ENCODE peak calls at places on chromosomes 3 and 15, in six cellular contexts. G is activated naive CD4-positive, alpha-beta T cell treated with anti-CD3 and anti-CD28 coated beads for 36 hours; N is D341Med; X is ACHN; R is NCI-H774; B is retina. J is an unnamed sample.

GRCh38 chr15:29470311-29470710 is 200.7 kb upstream of the NSMCE3 start:
- DNase-seq in R (no peak), G (no peak), X (no peak), N (no peak), B (no peak), J (no peak)

GRCh38 chr3:127652246-127652995 is 20.3 kb upstream of the ABTB1 start:
- DNase-seq in X (peak; percentile 47), R (peak; percentile 4), B (peak; percentile 80), N (peak; percentile 82), G (no peak), J (no peak)

GRCh38 chr3:16372362-16373269 is 107.6 kb downstream of the OXNAD1 start:
- DNase-seq in X (no peak), G (no peak), B (no peak), R (no peak), N (no peak), J (no peak)

GRCh38 chr15:90581771-90582471 is 52.2 kb downstream of the CRTC3 start:
- DNase-seq in R (no peak), N (no peak), X (no peak), G (peak; percentile 77), B (no peak), J (no peak)

GRCh38 chr3:175430975-175431374 is 571.8 kb downstream of the NAALADL2 start:
- DNase-seq in X (no peak), N (no peak), R (no peak), G (no peak), B (no peak), J (no peak)

GRCh38 chr15:25846377-25846776 is 16.8 kb downstream of the ATP10A start:
- DNase-seq in N (no peak), B (peak; percentile 3), G (peak; percentile 80), R (no peak), X (no peak), J (no peak)

GRCh38 chr3:176951586-176952292 is 245.5 kb downstream of the TBL1XR1 start:
- DNase-seq in G (no peak), R (no peak), B (no peak), N (no peak), X (no peak), J (no peak)

GRCh38 chr15:99749386-99749785 is 16.1 kb upstream of the LYSMD4 start:
- DNase-seq in N (no peak), R (no peak), X (no peak), G (no peak), B (no peak), J (no peak)

GRCh38 chr3:12577379-12577778 is 20.5 kb downstream of the MKRN2 start:
- DNase-seq in G (no peak), N (no peak), R (no peak), X (no peak), B (no peak), J (no peak)

GRCh38 chr3:58711871-58712270 is 45.3 kb upstream of the FAM3D start:
- DNase-seq in R (no peak), G (no peak), N (no peak), X (no peak), B (peak; percentile 61), J (no peak)

GRCh38 chr3:50651875-50652529 is 22.7 kb upstream of the DOCK3 start:
- DNase-seq in X (no peak), B (no peak), G (no peak), N (no peak), R (no peak), J (no peak)

GRCh38 chr3:144590854-144591253 is 619.2 kb downstream of the DIPK2A start:
- DNase-seq in G (no peak), B (no peak), X (no peak), N (no peak), R (no peak), J (no peak)

GRCh38 chr3:194485876-194486539 is 794 bp downstream of the ATP13A3 start:
- DNase-seq in R (no peak), G (peak; percentile 47), X (peak; percentile 51), N (peak; percentile 71), B (peak; percentile 51), J (no peak)

GRCh38 chr15:74130089-74130848 is at the start of gene ISLR2:
- DNase-seq in B (no peak), N (peak; percentile 29), X (no peak), R (no peak), G (no peak), J (no peak)

GRCh38 chr15:79769933-79770332 is 126.9 kb downstream of the MTHFS start:
- DNase-seq in X (no peak), G (no peak), N (no peak), B (no peak), R (no peak), J (no peak)

GRCh38 chr3:153372326-153372725 is 210.3 kb downstream of the RAP2B start:
- DNase-seq in X (no peak), R (no peak), N (no peak), G (no peak), B (no peak), J (no peak)

GRCh38 chr3:112116777-112117186 is 16.3 kb downstream of the GCSAM start:
- DNase-seq in N (no peak), X (no peak), B (no peak), G (no peak), R (no peak), J (no peak)

GRCh38 chr15:88612186-88612796 is 8.8 kb upstream of the AEN start:
- DNase-seq in G (no peak), B (no peak), N (no peak), R (no peak), X (no peak), J (no peak)

GRCh38 chr3:179768080-179768479 is 115.2 kb downstream of the USP13 start:
- DNase-seq in X (peak; percentile 86), B (peak; percentile 67), R (no peak), N (peak; percentile 83), G (no peak), J (no peak)

GRCh38 chr3:112976001-112976400 is 1.1 kb upstream of the CD200R1 start:
- DNase-seq in G (no peak), X (no peak), B (no peak), N (no peak), R (no peak), J (no peak)

GRCh38 chr3:100928638-100929428 is 64.4 kb downstream of the ABI3BP start:
- DNase-seq in B (no peak), N (no peak), G (no peak), R (no peak), X (no peak), J (no peak)

GRCh38 chr15:78625621-78626280 is 5.0 kb upstream of the CHRNA3 start:
- DNase-seq in B (no peak), R (peak; percentile 74), N (peak; percentile 10), X (no peak), G (no peak), J (no peak)

GRCh38 chr3:59836525-59836924 is 786.7 kb upstream of the CFAP20DC start:
- DNase-seq in N (no peak), R (no peak), B (no peak), G (no peak), X (no peak), J (no peak)

GRCh38 chr3:141828487-141829284 is 47.8 kb upstream of the ATP1B3 start:
- DNase-seq in B (peak; percentile 18), X (no peak), G (no peak), R (no peak), N (peak; percentile 39), J (no peak)

GRCh38 chr3:14274537-14274936 is 95.9 kb downstream of the LSM3 start:
- DNase-seq in G (no peak), R (no peak), X (no peak), N (no peak), B (peak; percentile 54), J (no peak)

GRCh38 chr3:168060317-168060716 is 35.4 kb downstream of the GOLIM4 start:
- DNase-seq in G (no peak), N (no peak), R (no peak), B (no peak), X (no peak), J (no peak)

GRCh38 chr15:99181544-99181943 is 67.8 kb downstream of the TTC23 start:
- DNase-seq in G (no peak), X (no peak), R (no peak), B (peak; percentile 22), N (no peak), J (no peak)

GRCh38 chr3:32109256-32109655 is 2.8 kb downstream of the GPD1L start:
- DNase-seq in R (no peak), N (peak; percentile 71), B (no peak), X (no peak), G (no peak), J (no peak)

GRCh38 chr15:65901336-65901735 is 32.0 kb downstream of the RAB11A start:
- DNase-seq in G (no peak), N (no peak), R (no peak), B (no peak), X (no peak), J (no peak)